ENCODE peak calls at places on chromosomes 11 and 22, in ten cellular contexts. X, Y, J, W, L, B, S, N, Z and C are unnamed samples.

GRCh38 chr22:44159811-44160210 is 20.9 kb upstream of the PARVG start:
- DNase-seq in W (no peak), J (no peak), S (no peak), L (no peak), X (no peak), N (no peak), B (no peak), Z (no peak), Y (no peak), C (no peak)

GRCh38 chr11:122179966-122180365 is 64.0 kb upstream of the BLID start:
- DNase-seq in S (no peak), J (no peak), Y (no peak), X (no peak), L (no peak), B (no peak), W (no peak), N (no peak), Z (no peak), C (no peak)

GRCh38 chr22:24410110-24410856 is 17.1 kb upstream of the ADORA2A start:
- DNase-seq in Y (no peak), S (peak), J (peak), Z (peak), B (no peak), X (no peak), L (no peak), N (peak), W (no peak), C (no peak)

GRCh38 chr11:17933710-17934109 is 79.1 kb downstream of the SERGEF start:
- DNase-seq in N (no peak), J (no peak), Y (no peak), X (no peak), B (no peak), L (no peak), Z (no peak), W (no peak), S (no peak), C (no peak)

GRCh38 chr11:125257751-125258150 is 93.2 kb downstream of the PKNOX2 start:
- DNase-seq in N (no peak), W (no peak), B (no peak), J (no peak), S (no peak), Y (no peak), X (no peak), L (no peak), Z (no peak), C (peak)

GRCh38 chr11:124823512-124824376 is 23.5 kb upstream of the MSANTD2 start:
- DNase-seq in B (no peak), Z (no peak), Y (no peak), L (no peak), W (no peak), J (no peak), S (no peak), N (no peak), X (no peak), C (no peak)

GRCh38 chr11:68142028-68142412 is 20.8 kb upstream of the CHKA start:
- DNase-seq in Z (peak), J (no peak), Y (no peak), L (no peak), X (peak), S (no peak), W (peak), N (peak), B (no peak), C (no peak)

GRCh38 chr22:19959587-19960490 is 18.2 kb upstream of the TXNRD2 start:
- DNase-seq in W (no peak), Z (no peak), N (no peak), S (no peak), X (no peak), L (no peak), J (no peak), Y (no peak), B (no peak), C (no peak)

GRCh38 chr11:623349-623869 is 1.3 kb downstream of the CDHR5 start:
- DNase-seq in X (no peak), B (no peak), W (no peak), Y (no peak), Z (no peak), S (no peak), J (no peak), L (no peak), N (no peak), C (no peak)

GRCh38 chr11:63459586-63459985 is 31.4 kb downstream of the PLAAT5 start:
- DNase-seq in Z (no peak), S (no peak), L (no peak), W (no peak), J (no peak), Y (no peak), X (peak), N (no peak), B (no peak), C (peak)

GRCh38 chr11:2089536-2090165 is 49.5 kb downstream of the IGF2 start:
- DNase-seq in X (peak), Y (no peak), Z (peak), N (peak), B (no peak), W (peak), J (peak), S (no peak), L (peak), C (peak)